ENCODE peak calls at places on chromosomes 11 and 22, in seven cellular contexts. K is sigmoid colon, Y is transverse colon, G is IMR-90, A is left ventricle myocardium inferior, E is A549, Z is adrenal gland. O is an unnamed sample.

GRCh38 chr11:85827768-85828639 is 17.1 kb upstream of the SYTL2 start:
- DNase-seq in E (peak; percentile 85), Y (no peak), Z (no peak), K (no peak), A (no peak), G (peak; percentile 91), O (peak; percentile 90)

GRCh38 chr11:107496011-107496410 is 38.4 kb upstream of the CWF19L2 start:
- DNase-seq in G (peak; percentile 61), K (no peak), E (no peak), Y (no peak), A (no peak), Z (peak; percentile 32), O (peak; percentile 95)

GRCh38 chr11:123137496-123138270 is 57.4 kb downstream of the CLMP start:
- DNase-seq in Y (peak; percentile 54), K (peak; percentile 93), G (peak; percentile 75), Z (peak; percentile 71), A (peak; percentile 89), E (no peak), O (peak; percentile 92)

GRCh38 chr11:111676878-111677585 is 74.8 kb downstream of the SIK2 start:
- DNase-seq in G (peak; percentile 43), Z (no peak), E (no peak), K (no peak), Y (no peak), A (no peak), O (peak; percentile 43)

GRCh38 chr22:50243704-50244419 is 961 bp downstream of the TUBGCP6 start:
- DNase-seq in Z (no peak), Y (no peak), A (no peak), E (no peak), G (peak; percentile 16), K (no peak), O (peak; percentile 7)

GRCh38 chr22:40855960-40856512 is 403 bp downstream of the ST13 start:
- DNase-seq in A (peak; percentile 33), G (peak; percentile 18), Y (no peak), Z (no peak), K (peak; percentile 69), E (peak; percentile 19), O (peak; percentile 28)

GRCh38 chr11:64233913-64234839 is at the start of gene VEGFB:
- DNase-seq in K (peak; percentile 91), E (peak; percentile 53), Z (peak; percentile 79), G (peak; percentile 26), Y (peak; percentile 86), A (peak; percentile 81), O (peak; percentile 27)

GRCh38 chr22:40345801-40346177 is 511 bp upstream of the ADSL start:
- DNase-seq in Z (peak; percentile 44), K (no peak), E (no peak), G (no peak), Y (peak; percentile 67), A (no peak), O (no peak)

GRCh38 chr11:34266090-34266912 is 91.5 kb downstream of the ABTB2 start:
- DNase-seq in Z (no peak), A (peak; percentile 42), K (peak; percentile 76), G (peak; percentile 95), Y (no peak), E (no peak), O (peak; percentile 95)

GRCh38 chr11:44466531-44467179 is 98.8 kb upstream of the CD82 start:
- DNase-seq in Z (no peak), Y (no peak), K (no peak), E (no peak), G (no peak), A (no peak), O (no peak)

GRCh38 chr11:85539029-85539689 is 88.0 kb downstream of the DLG2 start:
- DNase-seq in Y (no peak), Z (no peak), E (no peak), A (no peak), K (no peak), G (no peak), O (no peak)

GRCh38 chr11:29809121-29809520 is 207.7 kb downstream of the KCNA4 start:
- DNase-seq in K (no peak), Z (no peak), G (no peak), E (no peak), A (no peak), Y (no peak), O (no peak)

GRCh38 chr11:34223021-34223813 is 117.8 kb downstream of the NAT10 start:
- DNase-seq in Y (peak; percentile 68), G (peak; percentile 87), E (no peak), A (peak; percentile 61), K (peak; percentile 94), Z (peak; percentile 48), O (peak; percentile 93)

GRCh38 chr22:17269607-17270261 is 50.5 kb upstream of the ADA2 start:
- DNase-seq in Y (peak; percentile 60), E (no peak), Z (no peak), K (no peak), A (no peak), G (no peak), O (no peak)

GRCh38 chr11:83827520-83827919 is 541.4 kb upstream of the CCDC90B start:
- DNase-seq in Z (no peak), K (no peak), G (peak; percentile 67), A (no peak), E (no peak), Y (no peak), O (peak; percentile 36)

GRCh38 chr11:64100345-64100744 is 64.6 kb downstream of the FLRT1 start:
- DNase-seq in A (no peak), E (no peak), Z (no peak), K (no peak), Y (no peak), G (no peak), O (no peak)

GRCh38 chr11:59201376-59201775 is 11.4 kb downstream of the MPEG1 start:
- DNase-seq in Y (no peak), G (no peak), K (no peak), A (no peak), E (no peak), Z (no peak), O (no peak)
- TF ChIP-seq CTCF in Y (peak; percentile 33), G (no peak), K (no peak), A (peak; percentile 8), E (peak; percentile 7), Z (no peak), O (no peak)

GRCh38 chr11:121552160-121552559 is 99.4 kb upstream of the SORL1-AS1 start:
- DNase-seq in Y (no peak), Z (no peak), A (no peak), E (no peak), G (no peak), K (no peak), O (no peak)

GRCh38 chr11:121551463-121551862 is 98.7 kb upstream of the SORL1-AS1 start:
- DNase-seq in Y (no peak), G (no peak), K (no peak), A (no peak), E (no peak), Z (no peak), O (no peak)

GRCh38 chr11:121553367-121553766 is 100.6 kb upstream of the SORL1-AS1 start:
- DNase-seq in A (no peak), Y (no peak), G (no peak), K (no peak), E (no peak), Z (no peak), O (no peak)

GRCh38 chr11:121547574-121547973 is 94.8 kb upstream of the SORL1-AS1 start:
- DNase-seq in A (no peak), K (no peak), Z (no peak), Y (peak; percentile 12), G (no peak), E (no peak), O (no peak)

GRCh38 chr11:121550247-121551132 is 97.7 kb upstream of the SORL1-AS1 start:
- DNase-seq in E (no peak), G (peak; percentile 1), Y (no peak), A (no peak), Z (no peak), K (no peak), O (no peak)
- H3K4me3 ChIP-seq in E (no peak overlapping the region), G (no peak overlapping the region), Y (no peak overlapping the region), A (no peak overlapping the region), Z (no peak overlapping the region), K (no peak overlapping the region), O (no peak overlapping the region)

GRCh38 chr11:101944896-101945295 is 28.6 kb upstream of the ANGPTL5 start:
- DNase-seq in A (no peak), Y (no peak), G (no peak), K (no peak), Z (no peak), E (no peak), O (no peak)

GRCh38 chr11:101949846-101950245 is 33.5 kb upstream of the ANGPTL5 start:
- DNase-seq in G (no peak), E (no peak), Y (no peak), Z (no peak), A (no peak), K (no peak), O (no peak)

GRCh38 chr11:101945418-101945817 is 29.1 kb upstream of the ANGPTL5 start:
- DNase-seq in A (no peak), Z (no peak), K (no peak), E (no peak), G (no peak), Y (no peak), O (no peak)
- TF ChIP-seq CTCF in A (no peak), Z (no peak), K (no peak), E (no peak), G (no peak), Y (no peak), O (no peak)

GRCh38 chr11:15072551-15073143 is 746 bp upstream of the CALCB start:
- DNase-seq in G (no peak), Z (no peak), E (no peak), A (no peak), Y (no peak), K (no peak), O (no peak)

GRCh38 chr11:15071556-15072255 is 1.7 kb upstream of the CALCB start:
- DNase-seq in K (no peak), E (no peak), A (no peak), G (no peak), Z (no peak), Y (no peak), O (no peak)

GRCh38 chr11:15073361-15074205 is at the start of gene CALCB:
- DNase-seq in Y (no peak), A (no peak), K (no peak), E (peak; percentile 8), G (peak; percentile 10), Z (no peak), O (peak; percentile 17)

GRCh38 chr11:15075162-15075526 is 1.8 kb downstream of the CALCB start:
- DNase-seq in E (no peak), A (no peak), K (no peak), G (no peak), Y (no peak), Z (no peak), O (no peak)

DNA sequence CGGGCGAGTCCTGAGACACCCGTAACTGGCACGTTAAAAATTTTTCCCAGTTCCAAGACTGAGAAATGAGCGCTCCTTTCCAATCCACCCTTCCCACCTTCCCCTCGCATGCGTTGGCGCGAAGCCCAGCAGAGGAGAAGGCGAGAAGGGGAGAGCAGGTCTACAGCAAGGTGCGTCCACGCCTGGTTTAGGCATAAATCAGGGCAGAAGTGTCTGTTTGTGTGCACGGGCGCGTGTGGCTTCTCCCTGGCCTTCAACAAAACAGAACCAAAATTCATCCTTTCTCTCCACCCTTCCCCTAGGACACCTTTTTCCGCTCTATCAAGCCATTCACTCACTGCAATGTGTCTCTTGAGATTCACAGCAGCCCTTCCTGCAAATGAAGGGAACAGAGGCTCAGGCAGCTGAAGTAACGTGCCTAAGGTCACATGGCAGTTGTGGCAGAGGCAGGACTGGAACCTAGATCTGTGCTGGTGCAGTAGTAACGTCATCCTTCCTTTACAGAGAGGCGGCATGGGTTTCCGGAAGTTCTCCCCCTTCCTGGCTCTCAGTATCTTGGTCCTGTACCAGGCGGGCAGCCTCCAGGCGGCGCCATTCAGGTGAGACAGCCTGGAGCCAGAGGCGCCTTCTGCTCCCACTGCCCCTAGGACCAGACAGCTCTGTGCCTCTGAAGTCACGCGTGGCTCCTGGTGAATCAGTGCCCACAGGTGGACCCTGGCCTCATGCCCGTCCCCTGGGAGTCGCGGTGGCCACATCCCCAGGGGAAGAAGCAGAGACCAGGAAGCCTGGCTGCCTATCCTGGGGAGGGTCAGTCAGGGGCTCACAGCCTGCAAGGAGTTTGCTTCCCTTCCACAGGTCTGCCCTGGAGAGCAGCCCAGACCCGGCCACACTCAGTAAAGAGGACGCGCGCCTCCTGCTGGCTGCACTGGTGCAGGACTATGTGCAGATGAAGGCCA is 1.1 kb downstream of the CALCB start:
- DNase-seq in Y (peak; percentile 86), G (peak; percentile 51), E (peak; percentile 85), A (peak; percentile 81), K (peak; percentile 87), Z (peak; percentile 79), O (peak; percentile 60)
- H3K4me3 ChIP-seq in Y (peak overlapping the region; percentile 8), G (no peak overlapping the region), E (peak overlapping the region; percentile 49), A (peak overlapping the region; percentile 58), K (peak overlapping the region; percentile 46), Z (no peak overlapping the region), O (peak overlapping the region; percentile 44)

O was measured in fibroblast of the aortic adventitia.